ENCODE peak calls at places on chromosomes 7 and 10, in six cellular contexts. R, D, Y, Z, U and O are unnamed samples.

GRCh38 chr7:73397521-73397934 is 36.0 kb upstream of the FZD9 start:
- DNase-seq in R (no peak), D (no peak), U (peak), Y (no peak), Z (no peak), O (no peak)

GRCh38 chr10:131870831-131871672 is 29.8 kb upstream of the PPP2R2D start:
- DNase-seq in U (no peak), Z (no peak), Y (no peak), D (no peak), R (no peak), O (no peak)

GRCh38 chr10:54081950-54082349 is 719.1 kb downstream of the PCDH15 start:
- DNase-seq in D (no peak), Y (no peak), U (no peak), R (no peak), Z (no peak), O (no peak)

GRCh38 chr7:2258661-2259365 is 16.8 kb downstream of the NUDT1 start:
- DNase-seq in D (no peak), Z (no peak), Y (peak), R (no peak), U (no peak), O (no peak)

GRCh38 chr7:88480901-88481300 is 174.2 kb upstream of the STEAP4 start:
- DNase-seq in Z (no peak), R (no peak), U (no peak), D (no peak), Y (no peak), O (no peak)

GRCh38 chr7:101300465-101301376 is 20.9 kb downstream of the IFT22 start:
- DNase-seq in U (no peak), D (no peak), Z (no peak), Y (no peak), R (no peak), O (no peak)

GRCh38 chr7:20107582-20107981 is 109.6 kb downstream of the MACC1 start:
- DNase-seq in R (peak), D (no peak), U (no peak), Z (no peak), Y (no peak), O (no peak)

GRCh38 chr7:112537822-112538221 is 57.0 kb downstream of the LSMEM1 start:
- DNase-seq in Y (no peak), R (no peak), D (no peak), U (no peak), Z (no peak), O (no peak)

GRCh38 chr7:80478683-80479082 is 33.2 kb downstream of the GNAT3 start:
- DNase-seq in Z (no peak), U (peak), R (peak), Y (no peak), D (no peak), O (no peak)

GRCh38 chr10:43694526-43694925 is 45.8 kb upstream of the ZNF32 start:
- DNase-seq in Z (no peak), R (no peak), D (no peak), U (no peak), Y (no peak), O (no peak)

GRCh38 chr7:1886361-1887064 is 216.4 kb downstream of the ELFN1 start:
- DNase-seq in Z (no peak), D (no peak), R (no peak), Y (no peak), U (no peak), O (no peak)

GRCh38 chr10:72084094-72084459 is 4.3 kb downstream of the SPOCK2 start:
- DNase-seq in D (no peak), Y (no peak), R (no peak), U (no peak), Z (no peak), O (no peak)

GRCh38 chr10:1044964-1045363 is 4.0 kb downstream of the IDI1 start:
- DNase-seq in D (no peak), U (no peak), R (no peak), Y (no peak), Z (no peak), O (no peak)

GRCh38 chr7:98322331-98323260 is 41.1 kb downstream of the BRI3 start:
- DNase-seq in Y (no peak), D (peak), Z (no peak), R (peak), U (no peak), O (no peak)

GRCh38 chr7:77362905-77363304 is 53.2 kb downstream of the GSAP start:
- DNase-seq in D (no peak), U (no peak), R (no peak), Z (no peak), Y (no peak), O (no peak)

GRCh38 chr7:587769-588168 is 68.1 kb upstream of the PDGFA start:
- DNase-seq in U (no peak), Y (no peak), D (no peak), R (no peak), Z (no peak), O (no peak)

GRCh38 chr10:103555712-103556111 is 62.2 kb downstream of the NEURL1 start:
- DNase-seq in Y (no peak), D (no peak), Z (no peak), R (no peak), U (no peak), O (no peak)

GRCh38 chr7:131225619-131226101 is 102.0 kb upstream of the MKLN1 start:
- DNase-seq in D (peak), U (no peak), Y (no peak), R (peak), Z (no peak), O (no peak)

GRCh38 chr10:14106828-14107227 is 223.9 kb downstream of the FRMD4A start:
- DNase-seq in U (no peak), Z (no peak), D (no peak), Y (no peak), R (no peak), O (no peak)

GRCh38 chr7:142939226-142939910 is at the start of gene LLCFC1:
- DNase-seq in R (peak), U (peak), D (peak), Z (peak), Y (peak), O (no peak)

GRCh38 chr10:117699436-117700075 is 157.0 kb downstream of the EMX2 start:
- DNase-seq in U (no peak), Y (no peak), R (no peak), D (no peak), Z (no peak), O (no peak)

GRCh38 chr7:47651355-47652317 is 69.7 kb upstream of the TNS3 start:
- DNase-seq in Y (no peak), R (peak), Z (no peak), D (no peak), U (no peak), O (no peak)

GRCh38 chr7:111089822-111090426 is 1.0 kb upstream of the LRRN3 start:
- DNase-seq in Z (peak), U (peak), Y (peak), R (peak), D (peak), O (peak)

GRCh38 chr7:116180302-116180701 is 30.0 kb upstream of the TES start:
- DNase-seq in Z (peak), D (peak), U (peak), Y (peak), R (peak), O (no peak)

GRCh38 chr7:112938895-112939588 is 147.6 kb downstream of the GPR85 start:
- DNase-seq in Z (no peak), D (peak), R (no peak), Y (peak), U (peak), O (peak)

GRCh38 chr7:137592232-137592896 is 248.8 kb upstream of the PTN start:
- DNase-seq in D (peak), Z (peak), R (peak), Y (peak), U (peak), O (no peak)

GRCh38 chr10:18099420-18099819 is 40.8 kb upstream of the CACNB2 start:
- DNase-seq in Z (no peak), U (no peak), R (no peak), D (no peak), Y (no peak), O (no peak)

GRCh38 chr7:74306737-74307469 is 17.7 kb downstream of the CLIP2 start:
- DNase-seq in R (no peak), Y (peak), U (peak), Z (no peak), D (no peak), O (no peak)

GRCh38 chr10:22436893-22437619 is 91.8 kb downstream of the SPAG6 start:
- DNase-seq in R (peak), Y (peak), Z (peak), D (peak), U (peak), O (peak)

GRCh38 chr10:92990615-92991014 is 70.0 kb upstream of the CYP26C1 start:
- DNase-seq in Y (no peak), R (no peak), Z (no peak), D (no peak), U (no peak), O (no peak)

GRCh38 chr7:150941983-150942590 is 36.0 kb downstream of the KCNH2 start:
- DNase-seq in D (no peak), U (no peak), Z (no peak), R (no peak), Y (peak), O (no peak)

GRCh38 chr7:115346685-115347084 is 424.8 kb downstream of the MDFIC start:
- DNase-seq in D (no peak), Z (no peak), Y (no peak), U (no peak), R (no peak), O (no peak)

GRCh38 chr7:145434811-145435210 is 599.0 kb upstream of the TPK1 start:
- DNase-seq in Z (no peak), R (no peak), D (no peak), Y (no peak), U (no peak), O (no peak)

GRCh38 chr10:29257106-29257783 is 31.6 kb upstream of the LYZL1 start:
- DNase-seq in D (no peak), U (no peak), R (peak), Z (no peak), Y (no peak), O (peak)

GRCh38 chr7:108014747-108015682 is 12.1 kb upstream of the LAMB1 start:
- DNase-seq in U (no peak), Y (no peak), R (peak), D (peak), Z (peak), O (no peak)

GRCh38 chr7:12963435-12963834 is 276.0 kb downstream of the ARL4A start:
- DNase-seq in Z (no peak), R (no peak), Y (no peak), D (no peak), U (no peak), O (no peak)
- TF ChIP-seq REST in Z (no peak), R (no peak), Y (no peak), D (no peak), U (no peak), O (no peak)

DNA sequence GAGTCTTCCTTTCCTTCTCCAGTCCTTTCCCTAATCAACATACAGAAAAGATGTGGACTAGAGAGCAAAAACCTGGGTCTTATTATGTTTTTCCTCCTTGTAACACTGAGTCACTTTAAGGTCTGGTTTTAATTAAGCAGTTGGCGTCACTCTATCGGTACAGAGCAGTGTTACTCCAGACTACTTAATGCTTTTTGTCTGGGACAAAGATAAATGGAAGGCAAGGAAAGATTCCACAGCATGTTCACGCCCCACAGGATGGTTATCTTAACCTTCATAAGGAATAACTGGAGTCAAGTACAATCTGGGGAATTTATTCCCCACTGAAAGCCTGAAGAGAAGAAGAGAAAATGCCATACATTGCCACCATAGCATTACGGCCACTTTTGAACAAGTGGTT is 145.7 kb downstream of the ELAPOR2 start:
- DNase-seq in D (no peak), Z (no peak), U (no peak), R (no peak), Y (peak), O (no peak)
- TF ChIP-seq REST in D (no peak), Z (no peak), U (no peak), R (no peak), Y (no peak), O (no peak)

GRCh38 chr7:132379292-132379691 is 197.0 kb downstream of the PLXNA4 start:
- DNase-seq in R (no peak), U (no peak), Z (no peak), D (no peak), Y (no peak), O (no peak)
- TF ChIP-seq REST in R (no peak), U (no peak), Z (no peak), D (no peak), Y (no peak), O (no peak)

GRCh38 chr10:17026686-17027485 is 102.7 kb downstream of the CUBN start:
- DNase-seq in R (no peak), Y (no peak), U (no peak), Z (no peak), D (no peak), O (no peak)

GRCh38 chr10:17022898-17023297 is 106.7 kb downstream of the CUBN start:
- DNase-seq in Z (no peak), U (peak), R (no peak), Y (no peak), D (no peak), O (no peak)

GRCh38 chr10:17024461-17024860 is 105.2 kb downstream of the CUBN start:
- DNase-seq in D (no peak), R (no peak), Y (no peak), U (no peak), Z (no peak), O (no peak)

GRCh38 chr10:17023386-17024298 is 106.0 kb downstream of the CUBN start:
- DNase-seq in Y (no peak), U (peak), R (peak), Z (peak), D (peak), O (no peak)

GRCh38 chr10:17025444-17026295 is 103.9 kb downstream of the CUBN start:
- DNase-seq in U (no peak), R (peak), Y (peak), Z (peak), D (peak), O (no peak)
- TF ChIP-seq REST in U (no peak), R (no peak), Y (no peak), Z (no peak), D (no peak), O (no peak)

GRCh38 chr7:93890464-93891068 is at the start of gene TFPI2:
- DNase-seq in Y (peak), Z (no peak), R (peak), U (peak), D (peak), O (no peak)
- TF ChIP-seq REST in Y (no peak), Z (no peak), R (no peak), U (no peak), D (no peak), O (no peak)

DNA sequence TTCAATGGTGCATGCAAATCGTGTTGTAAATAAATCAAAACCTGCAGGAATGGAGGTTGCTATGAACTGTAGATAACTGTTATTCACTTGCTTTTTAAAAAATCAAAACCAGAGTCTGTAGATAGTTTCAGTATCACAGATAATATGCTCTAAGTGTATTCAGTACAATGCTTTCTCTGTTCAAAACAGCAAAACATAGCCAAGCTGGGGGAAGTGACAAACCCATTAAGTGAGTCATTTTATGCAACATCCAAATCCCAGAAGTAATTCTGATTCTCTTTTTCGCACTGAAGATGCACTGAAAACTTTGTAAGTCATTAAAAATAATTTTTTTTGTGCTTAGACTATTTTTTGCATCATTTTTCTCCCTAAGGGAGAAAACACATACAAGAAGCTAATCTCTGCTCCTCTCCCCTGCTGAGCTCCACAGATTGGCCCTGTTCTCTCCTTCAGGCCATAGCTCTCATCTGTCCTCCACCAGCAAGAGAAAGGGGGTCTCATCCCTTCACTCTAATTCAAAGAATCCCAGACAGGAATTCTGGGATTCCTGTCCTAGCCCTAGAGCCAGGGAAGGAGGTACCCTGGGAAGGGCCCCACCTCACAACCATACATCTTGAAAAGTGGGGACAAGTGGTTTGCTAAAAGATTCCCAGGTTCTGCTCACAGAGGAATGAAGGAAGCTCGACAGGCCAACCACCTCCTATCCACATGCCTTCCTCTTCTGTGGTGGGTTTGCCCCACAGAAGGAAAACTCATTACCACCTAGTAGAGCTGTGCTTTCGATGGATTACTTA is 4.9 kb downstream of the PRTFDC1 start:
- DNase-seq in Z (no peak), U (no peak), D (no peak), Y (no peak), R (no peak), O (no peak)
- TF ChIP-seq REST in Z (no peak), U (no peak), D (no peak), Y (no peak), R (no peak), O (no peak)